ENCODE peak calls at places on chromosomes 5 and 9, in nine cellular contexts. T, U, B, Z, M, G, S, Q and Y are unnamed samples.

GRCh38 chr5:28495876-28496275 is 1457.5 kb upstream of the CDH9 start:
- DNase-seq in S (no peak), U (no peak), Q (no peak), Z (no peak), T (no peak), G (no peak), B (no peak), M (no peak), Y (no peak)

GRCh38 chr5:52799358-52799982 is 11.8 kb downstream of the ITGA1 start:
- DNase-seq in S (no peak), T (no peak), Z (peak; percentile 77), Q (peak; percentile 47), U (no peak), M (peak; percentile 91), B (no peak), G (peak; percentile 56), Y (no peak)

GRCh38 chr9:76615149-76615548 is 149.1 kb upstream of the PCA3 start:
- DNase-seq in U (no peak), T (no peak), M (no peak), Z (no peak), Q (no peak), S (no peak), B (no peak), G (no peak), Y (no peak)

GRCh38 chr5:75335952-75336624 is 932 bp upstream of the HMGCR start:
- DNase-seq in B (no peak), T (no peak), S (peak; percentile 68), U (no peak), G (no peak), Z (peak; percentile 82), Q (peak; percentile 68), M (peak; percentile 78), Y (peak; percentile 18)

GRCh38 chr5:72478684-72479083 is 28.5 kb downstream of the ZNF366 start:
- DNase-seq in M (no peak), U (no peak), B (no peak), Z (no peak), Q (no peak), G (no peak), S (no peak), T (no peak), Y (no peak)

GRCh38 chr9:130930804-130931349 is 8.2 kb downstream of the FIBCD1 start:
- DNase-seq in M (no peak), B (no peak), S (no peak), Q (no peak), G (no peak), Z (no peak), T (no peak), U (no peak), Y (no peak)

GRCh38 chr5:16619136-16619535 is 2.3 kb upstream of the RETREG1 start:
- DNase-seq in T (no peak), Z (no peak), M (no peak), U (no peak), Q (no peak), B (no peak), G (no peak), S (no peak), Y (no peak)

GRCh38 chr9:75658301-75658919 is 232.1 kb upstream of the PCSK5 start:
- DNase-seq in M (no peak), U (no peak), S (no peak), Q (no peak), T (no peak), B (no peak), G (no peak), Z (peak; percentile 78), Y (no peak)

GRCh38 chr5:116947691-116948528 is 373.3 kb upstream of the SEMA6A start:
- DNase-seq in G (peak; percentile 26), U (peak; percentile 42), Q (peak; percentile 14), T (peak; percentile 28), S (peak; percentile 91), Z (peak; percentile 30), M (peak; percentile 29), B (peak; percentile 5), Y (peak; percentile 36)

GRCh38 chr9:137478613-137479314 is 19.6 kb upstream of the NSMF start:
- DNase-seq in T (no peak), Q (peak; percentile 85), M (peak; percentile 39), Z (no peak), G (no peak), U (no peak), B (no peak), S (no peak), Y (no peak)

GRCh38 chr5:107805166-107805565 is 134.4 kb upstream of the EFNA5 start:
- DNase-seq in M (no peak), Q (no peak), S (no peak), G (no peak), U (no peak), B (no peak), Z (no peak), T (no peak), Y (no peak)

GRCh38 chr9:16579872-16580432 is 290.5 kb downstream of the BNC2 start:
- DNase-seq in Z (no peak), M (no peak), Q (no peak), U (no peak), T (no peak), B (no peak), S (no peak), G (no peak), Y (no peak)

GRCh38 chr9:117073539-117074336 is 341.1 kb downstream of the ASTN2 start:
- DNase-seq in S (peak; percentile 50), Q (peak; percentile 51), U (no peak), Z (no peak), T (no peak), B (no peak), G (peak; percentile 63), M (peak; percentile 23), Y (no peak)

GRCh38 chr9:93093449-93094293 is 2.3 kb upstream of the CARD19 start:
- DNase-seq in M (no peak), Q (no peak), S (peak; percentile 64), U (no peak), G (no peak), B (no peak), T (no peak), Z (no peak), Y (no peak)

GRCh38 chr9:109796081-109796480 is 16.1 kb downstream of the PALM2AKAP2 start:
- DNase-seq in S (no peak), G (no peak), Q (no peak), U (no peak), B (no peak), T (no peak), Z (no peak), M (no peak), Y (no peak)

GRCh38 chr5:135120951-135121350 is 86.9 kb upstream of the PITX1 start:
- DNase-seq in Z (no peak), G (no peak), Q (no peak), T (no peak), U (no peak), B (no peak), M (no peak), S (no peak), Y (no peak)

GRCh38 chr9:113649054-113649453 is 185.5 kb downstream of the RGS3 start:
- DNase-seq in M (peak; percentile 64), Z (peak; percentile 60), Q (peak; percentile 26), S (no peak), B (peak; percentile 51), T (no peak), G (peak; percentile 95), U (no peak), Y (no peak)

GRCh38 chr9:96581823-96582598 is 37.6 kb downstream of the CDC14B start:
- DNase-seq in B (no peak), S (no peak), G (no peak), T (no peak), M (no peak), Z (no peak), U (no peak), Q (no peak), Y (no peak)

GRCh38 chr5:56429110-56429561 is 196.0 kb upstream of the ANKRD55 start:
- DNase-seq in B (no peak), M (no peak), G (peak; percentile 5), U (no peak), Q (peak; percentile 5), Z (no peak), S (no peak), T (no peak), Y (no peak)

GRCh38 chr5:132100672-132101261 is 27.2 kb downstream of the CSF2 start:
- DNase-seq in T (no peak), U (no peak), S (no peak), Z (no peak), Q (no peak), M (no peak), B (no peak), G (no peak), Y (no peak)

GRCh38 chr5:115875447-115875846 is 33.7 kb downstream of the AP3S1 start:
- DNase-seq in Q (no peak), T (no peak), G (no peak), U (no peak), Z (no peak), M (no peak), S (no peak), B (no peak), Y (no peak)

GRCh38 chr5:153562189-153562588 is 71.7 kb downstream of the GRIA1 start:
- DNase-seq in M (peak; percentile 92), G (no peak), U (no peak), T (no peak), S (no peak), B (no peak), Z (no peak), Q (no peak), Y (no peak)

GRCh38 chr9:99730063-99730462 is 91.6 kb upstream of the NR4A3 start:
- DNase-seq in Q (no peak), T (no peak), G (no peak), M (no peak), Z (no peak), B (no peak), U (no peak), S (no peak), Y (no peak)

GRCh38 chr9:126515873-126516505 is 97.7 kb upstream of the LMX1B start:
- DNase-seq in B (no peak), G (no peak), U (no peak), T (no peak), Q (no peak), Z (no peak), M (no peak), S (no peak), Y (no peak)

GRCh38 chr9:112338561-112338960 is 5.1 kb upstream of the PTBP3 start:
- DNase-seq in Q (no peak), U (no peak), S (no peak), B (no peak), Z (peak; percentile 28), M (peak; percentile 74), T (no peak), G (no peak), Y (no peak)

GRCh38 chr5:168147536-168148460 is 143.6 kb upstream of the WWC1 start:
- DNase-seq in Z (no peak), B (no peak), Q (no peak), T (no peak), S (no peak), U (no peak), M (no peak), G (no peak), Y (no peak)

GRCh38 chr5:17094830-17095229 is 122.6 kb upstream of the BASP1 start:
- DNase-seq in Q (no peak), M (no peak), Z (no peak), U (no peak), T (no peak), G (peak; percentile 20), B (no peak), S (no peak), Y (no peak)

GRCh38 chr5:29649321-29649720 is 1544.2 kb upstream of the CDH6 start:
- DNase-seq in Q (no peak), B (no peak), T (no peak), S (no peak), U (no peak), G (no peak), Z (no peak), M (no peak), Y (no peak)

GRCh38 chr9:89922099-89922498 is 317.3 kb downstream of the GADD45G start:
- DNase-seq in T (no peak), U (no peak), Z (no peak), S (no peak), G (no peak), M (no peak), Q (peak; percentile 29), B (no peak), Y (no peak)